ENCODE peak calls at places on chromosomes 11 and 22, in seven cellular contexts. V is SK-N-SH, U is kidney, K is fibroblast of lung, P is body of pancreas, B is heart left ventricle, N is tibial nerve. D is an unnamed sample. For H3K4me1, the result is how much of the 10 kb centered on the place peaks cover.

GRCh38 chr11:68049509-68050370 is 10.9 kb downstream of the TCIRG1 start:
- DNase-seq in V (peak), U (no peak), K (no peak), P (peak), B (no peak), N (no peak), D (no peak)

GRCh38 chr11:8383227-8383626 is 119.5 kb upstream of the LMO1 start:
- DNase-seq in V (no peak), U (no peak), K (no peak), P (no peak), B (no peak), N (no peak), D (no peak)

GRCh38 chr11:132158696-132159095 is 788.3 kb downstream of the NTM start:
- DNase-seq in V (peak), U (no peak), K (no peak), P (no peak), B (no peak), N (no peak), D (no peak)

GRCh38 chr22:43481528-43482309 is 69.9 kb downstream of the MPPED1 start:
- DNase-seq in V (no peak), U (peak), K (no peak), P (no peak), B (no peak), N (no peak), D (no peak)

GRCh38 chr11:115893701-115894100 is 389.5 kb upstream of the CADM1 start:
- DNase-seq in V (no peak), U (no peak), K (no peak), P (no peak), B (no peak), N (no peak), D (no peak)

GRCh38 chr11:12266943-12267342 is 110.4 kb upstream of the PARVA start:
- DNase-seq in V (no peak), U (no peak), K (no peak), P (no peak), B (no peak), N (no peak), D (no peak)

GRCh38 chr11:69037074-69037473 is 11.7 kb upstream of the TPCN2 start:
- DNase-seq in V (no peak), U (no peak), K (no peak), P (no peak), B (no peak), N (no peak), D (no peak)

GRCh38 chr11:2271077-2271326 is 614 bp upstream of the ASCL2 start:
- DNase-seq in V (no peak), U (peak), K (no peak), P (no peak), B (peak), N (no peak), D (peak)

GRCh38 chr11:108959124-108959761 is 294.4 kb downstream of the DDX10 start:
- DNase-seq in V (peak), U (no peak), K (peak), P (no peak), B (no peak), N (no peak), D (no peak)

GRCh38 chr11:60193687-60194433 is 11.0 kb upstream of the MS4A6A start:
- DNase-seq in V (peak), U (no peak), K (peak), P (peak), B (peak), N (peak), D (no peak)

DNA sequence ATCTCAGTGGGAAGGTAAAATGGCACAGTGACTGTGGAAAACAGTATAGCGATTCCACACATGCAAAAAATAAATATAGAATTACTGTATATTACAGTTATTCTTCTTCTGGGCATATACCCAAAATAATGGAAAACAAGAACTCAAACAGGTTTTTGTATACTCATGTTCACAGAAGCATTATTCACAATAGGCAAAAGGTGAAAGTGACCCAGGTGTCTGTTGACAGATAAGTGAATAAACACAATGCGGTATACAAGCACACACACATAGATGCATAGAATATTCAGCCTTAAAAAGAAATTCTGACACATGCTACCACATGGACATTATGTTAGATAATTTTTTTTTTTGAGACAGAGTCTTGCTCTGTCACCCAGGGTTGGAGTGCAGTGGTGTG is 233.0 kb downstream of the SWAP70 start:
- DNase-seq in V (no peak), U (no peak), K (no peak), P (no peak), B (no peak), N (no peak), D (no peak)
- H3K4me1 ChIP-seq in V (under half), U (under half), K (under half), P (under half), B (under half), N (under half), D (under half)

DNA sequence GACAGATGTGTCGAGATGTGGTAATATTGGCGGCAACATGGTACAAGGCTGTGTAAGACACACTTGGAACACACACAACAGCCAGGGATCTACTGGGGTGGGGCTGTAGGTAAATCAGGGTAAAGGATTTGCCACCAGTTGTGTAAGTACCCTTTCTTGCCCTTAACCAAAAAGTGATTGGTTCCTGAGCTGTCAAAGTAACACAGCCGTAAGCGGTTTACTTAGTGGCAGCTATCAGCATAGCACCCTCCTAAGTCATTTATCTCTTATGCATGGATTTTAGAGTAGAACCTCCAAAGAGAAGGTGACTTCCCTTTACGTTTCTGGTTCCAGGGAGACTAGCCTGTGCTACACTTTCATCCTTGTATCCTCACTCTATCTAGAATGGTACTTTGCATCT is 57.2 kb downstream of the SPECC1L start:
- DNase-seq in V (no peak), U (no peak), K (no peak), P (no peak), B (no peak), N (no peak), D (no peak)
- TF ChIP-seq CTCF in V (no peak), U (no peak), K (no peak), P (no peak), B (no peak), N (no peak), D (no peak)

GRCh38 chr11:76769071-76769560 is 14.0 kb upstream of the TSKU start:
- DNase-seq in V (no peak), U (no peak), K (peak), P (no peak), B (no peak), N (no peak), D (no peak)
- H3K4me1 ChIP-seq in V (under half), U (half or more), K (under half), P (half or more), B (under half), N (under half), D (half or more)

DNA sequence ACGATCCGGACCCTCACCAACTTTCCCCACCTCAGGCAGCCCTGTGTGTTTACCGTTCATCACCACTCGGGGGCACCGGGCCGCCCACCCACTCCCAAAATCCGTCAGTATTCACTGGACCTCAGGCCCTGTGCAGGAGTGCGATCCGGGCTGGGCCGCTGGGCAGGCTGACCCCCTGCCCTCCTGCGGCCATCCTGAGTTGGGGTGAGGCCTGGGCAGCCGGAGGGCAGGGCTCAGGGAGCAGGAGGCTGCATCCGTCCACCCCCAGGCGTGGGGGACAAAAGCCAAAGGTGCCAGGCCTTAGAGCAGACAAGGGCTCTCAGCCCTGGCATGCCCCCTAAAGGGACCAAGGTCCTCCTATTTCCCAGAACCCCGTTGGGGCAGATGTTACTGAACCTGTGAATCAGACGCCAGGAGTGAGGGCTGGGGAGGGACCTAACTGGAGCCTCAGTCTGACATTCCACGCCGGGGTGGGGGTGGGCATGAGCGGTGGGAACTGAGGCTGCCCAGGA is 16.8 kb upstream of the TMEM191C start:
- DNase-seq in V (peak), U (peak), K (no peak), P (no peak), B (no peak), N (peak), D (peak)
- TF ChIP-seq CTCF in V (no peak), U (no peak), K (no peak), P (no peak), B (no peak), N (no peak), D (no peak)

GRCh38 chr11:73382747-73383146 is 6.5 kb downstream of the RELT start:
- DNase-seq in V (no peak), U (no peak), K (no peak), P (no peak), B (no peak), N (no peak), D (no peak)
- H3K4me1 ChIP-seq in V (under half), U (under half), K (under half), P (under half), B (under half), N (under half), D (half or more)

D was measured in lower lobe of right lung.